ENCODE peak calls at places on chromosomes 16 and 17, in five cellular contexts. U is NT2/D1, I is H1, X is HepG2, D is GM12878. A is an unnamed sample.

GRCh38 chr17:45223541-45224528 is 2.1 kb downstream of the FMNL1 start:
- DNase-seq in U (no peak), I (no peak), X (no peak), D (no peak), A (no peak)

GRCh38 chr17:14302421-14303099 is 1.7 kb downstream of the HS3ST3B1 start:
- DNase-seq in U (no peak), I (no peak), X (peak), D (no peak), A (peak)

GRCh38 chr16:11130978-11131665 is 124.9 kb downstream of the SOCS1 start:
- DNase-seq in U (no peak), I (no peak), X (no peak), D (no peak), A (no peak)

GRCh38 chr16:50209548-50210265 is 56.6 kb downstream of the TENT4B start:
- DNase-seq in U (no peak), I (no peak), X (no peak), D (no peak), A (no peak)

GRCh38 chr16:70688266-70688742 is 2.5 kb upstream of the MTSS2 start:
- DNase-seq in U (no peak), I (no peak), X (no peak), D (no peak), A (no peak)

GRCh38 chr17:7042507-7043194 is 1.2 kb downstream of the SLC16A11 start:
- DNase-seq in U (no peak), I (no peak), X (no peak), D (no peak), A (no peak)

GRCh38 chr16:52547001-52547833 is at the start of gene TOX3:
- DNase-seq in U (no peak), I (no peak), X (no peak), D (no peak), A (peak)

GRCh38 chr17:8835106-8835505 is 32.4 kb downstream of the PIK3R6 start:
- DNase-seq in U (no peak), I (no peak), X (no peak), D (no peak), A (no peak)

DNA sequence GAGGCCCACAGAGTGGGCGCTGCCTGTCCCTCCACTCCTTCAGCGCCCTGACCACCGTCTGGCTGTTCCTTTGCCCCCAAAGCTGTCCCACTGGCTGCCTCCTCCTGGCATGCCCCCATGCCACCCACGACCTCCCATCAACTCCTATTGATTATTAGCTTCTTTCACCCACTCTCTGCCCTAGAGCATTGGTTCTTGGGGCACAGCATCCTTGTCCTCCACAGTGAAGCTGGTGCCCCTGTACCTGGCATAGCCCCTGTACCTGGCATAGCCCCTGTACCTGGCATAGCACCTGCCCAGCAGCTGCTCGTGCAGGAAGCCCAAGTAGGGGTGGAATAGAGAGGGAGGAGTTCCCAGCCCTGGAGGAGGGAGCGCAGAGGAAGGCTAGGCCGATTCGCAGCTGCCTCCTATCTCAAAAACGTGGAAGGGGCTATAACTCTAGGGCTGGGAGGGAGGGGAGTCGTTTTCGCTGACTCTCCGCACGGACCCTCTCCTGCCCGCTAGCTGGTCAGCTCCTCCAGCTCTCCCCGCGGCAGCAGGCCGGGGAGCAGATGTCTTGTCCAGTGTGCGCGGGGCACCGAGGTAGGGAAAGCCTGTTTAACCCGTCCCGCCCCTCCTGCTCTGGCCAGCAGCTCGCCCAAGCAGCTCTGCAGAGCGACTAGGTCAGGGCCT is 5.7 kb upstream of the ACTG1 start:
- DNase-seq in U (no peak), I (no peak), X (no peak), D (no peak), A (no peak)
- TF ChIP-seq SUZ12 in U (no peak), I (no peak), X (no peak), D (no peak), A (no peak)

GRCh38 chr17:50406578-50406977 is 9.3 kb upstream of the LRRC59 start:
- DNase-seq in U (no peak), I (no peak), X (no peak), D (no peak), A (no peak)

GRCh38 chr17:50412188-50412732 is 13.8 kb upstream of the ACSF2 start:
- DNase-seq in U (no peak), I (no peak), X (no peak), D (no peak), A (no peak)

DNA sequence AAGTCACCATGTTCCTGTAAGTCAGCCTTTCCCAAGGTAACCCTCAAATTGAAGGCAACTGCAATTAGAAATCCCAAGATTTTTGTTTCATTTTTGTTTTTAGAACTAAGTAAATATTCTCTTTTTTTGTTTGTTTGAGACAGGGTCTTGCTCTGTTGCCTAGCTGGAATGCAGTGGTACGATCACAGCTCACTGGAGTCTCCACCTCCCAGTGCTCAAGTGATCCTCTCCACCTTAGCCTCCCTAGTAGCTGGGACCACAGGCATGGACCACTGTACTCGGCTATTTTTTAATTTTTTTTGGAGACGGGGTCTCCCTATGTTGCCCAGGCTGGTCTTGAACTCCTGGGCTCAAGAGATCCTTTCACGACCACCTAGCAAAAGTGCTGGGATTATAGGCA is 10.6 kb upstream of the LRRC59 start:
- DNase-seq in U (no peak), I (no peak), X (no peak), D (no peak), A (no peak)
- TF ChIP-seq SUZ12 in U (no peak), I (no peak), X (no peak), D (no peak), A (no peak)

DNA sequence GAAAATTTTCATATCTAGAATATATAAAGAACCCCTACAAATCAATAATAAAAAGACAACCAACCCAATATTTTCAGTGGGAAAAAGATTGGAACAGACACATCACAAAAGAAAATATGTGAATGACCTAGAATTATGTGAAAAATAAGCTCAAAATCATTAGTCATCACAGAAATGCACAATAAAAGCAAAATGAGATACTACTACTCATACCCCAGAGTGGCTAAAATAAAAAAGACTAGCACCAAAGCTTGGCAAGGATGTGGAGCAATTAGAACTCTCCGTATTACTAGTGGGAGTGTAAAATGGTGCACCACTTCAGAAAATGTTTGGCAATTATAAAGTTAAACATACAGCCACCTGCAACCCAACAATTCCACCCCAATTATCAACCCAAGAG is 48.0 kb upstream of the CDH5 start:
- DNase-seq in U (no peak), I (no peak), X (no peak), D (no peak), A (no peak)
- TF ChIP-seq SUZ12 in U (no peak), I (no peak), X (no peak), D (no peak), A (no peak)

GRCh38 chr16:86979061-86979460 is 338.1 kb downstream of the C16orf95 start:
- DNase-seq in U (no peak), I (no peak), X (no peak), D (no peak), A (no peak)
- TF ChIP-seq SUZ12 in U (no peak), I (no peak), X (no peak), D (no peak), A (no peak)

GRCh38 chr16:49161191-49161590 is 120.4 kb downstream of the CBLN1 start:
- DNase-seq in U (no peak), I (no peak), X (no peak), D (no peak), A (no peak)

GRCh38 chr16:49158029-49158642 is 123.5 kb downstream of the CBLN1 start:
- DNase-seq in U (peak), I (no peak), X (peak), D (no peak), A (peak)
- TF ChIP-seq SUZ12 in U (no peak), I (no peak), X (no peak), D (no peak), A (no peak)

DNA sequence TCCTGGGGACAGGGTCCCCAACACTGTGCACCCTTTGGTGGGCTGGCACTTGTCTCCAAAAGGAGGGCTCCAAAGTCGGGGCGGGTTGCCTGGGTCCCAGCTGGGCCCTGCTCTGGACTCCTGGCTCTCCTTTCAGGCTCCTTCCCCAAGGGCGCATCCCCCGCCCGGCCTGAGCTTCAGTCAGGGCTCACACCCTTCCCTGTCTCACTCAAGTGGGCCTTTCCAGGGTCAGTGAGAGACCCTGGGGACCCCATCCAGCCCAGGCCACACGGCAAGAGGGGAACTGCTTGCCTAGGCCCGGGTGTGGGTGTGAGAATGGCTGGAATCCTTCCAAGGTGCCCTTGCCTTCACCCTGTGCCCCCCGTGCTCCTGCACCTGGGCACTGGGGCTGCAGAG is 41.8 kb upstream of the SLC38A10 start:
- DNase-seq in U (no peak), I (no peak), X (no peak), D (no peak), A (no peak)
- TF ChIP-seq SUZ12 in U (no peak), I (no peak), X (no peak), D (no peak), A (no peak)

DNA sequence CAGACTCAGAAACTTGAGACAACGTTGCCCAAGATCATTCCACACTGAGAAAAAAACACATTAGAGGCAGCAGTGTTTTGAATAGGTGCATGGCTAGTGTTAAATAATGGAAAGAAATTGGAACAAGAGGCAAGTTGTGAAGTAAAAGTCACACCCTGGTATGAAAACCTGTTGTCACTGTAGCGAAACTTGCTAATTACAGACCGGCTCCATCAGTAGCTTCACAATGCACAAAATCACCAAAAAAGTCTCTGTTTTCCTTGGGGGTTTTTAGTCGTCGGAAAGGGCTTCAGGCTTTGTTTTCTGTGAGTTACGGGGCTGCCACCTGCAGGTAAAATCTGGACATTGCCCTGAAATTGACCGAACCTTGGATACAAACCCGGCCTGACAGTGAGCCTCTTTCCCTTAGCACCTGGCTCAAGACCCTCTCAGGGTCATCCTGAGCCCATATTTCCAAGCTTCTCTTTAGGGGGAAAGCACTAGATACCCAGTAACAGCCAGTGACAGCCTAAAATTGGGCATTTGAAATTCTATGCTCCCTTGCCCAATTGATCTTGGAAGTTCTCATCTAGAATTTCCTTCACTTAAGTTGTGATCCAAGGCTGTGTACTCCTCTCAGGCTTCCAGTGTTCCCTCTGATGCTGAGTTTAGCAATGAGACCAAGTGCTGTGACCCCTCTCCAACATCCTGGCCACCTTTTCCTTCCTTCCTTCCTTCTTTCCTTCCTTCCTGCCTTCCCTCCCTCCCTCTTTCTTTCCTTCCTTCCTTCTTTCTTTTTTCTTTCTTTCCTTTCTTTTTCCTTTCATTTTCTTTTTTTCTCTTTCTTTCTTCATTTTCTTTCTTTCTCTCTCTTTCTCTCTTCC is 7.2 kb upstream of the GRB2 start:
- DNase-seq in U (no peak), I (no peak), X (peak), D (no peak), A (peak)
- TF ChIP-seq SUZ12 in U (no peak), I (no peak), X (no peak), D (no peak), A (no peak)

GRCh38 chr17:2151634-2152033 is 96.7 kb downstream of the HIC1 start:
- DNase-seq in U (no peak), I (no peak), X (no peak), D (no peak), A (no peak)
- TF ChIP-seq SUZ12 in U (no peak), I (no peak), X (no peak), D (no peak), A (no peak)

GRCh38 chr16:84584678-84585077 is 33.2 kb downstream of the COTL1 start:
- DNase-seq in U (no peak), I (no peak), X (no peak), D (no peak), A (no peak)

GRCh38 chr16:84585886-84586285 is 32.0 kb downstream of the COTL1 start:
- DNase-seq in U (no peak), I (peak), X (no peak), D (no peak), A (peak)

GRCh38 chr16:84585472-84585871 is 32.4 kb downstream of the COTL1 start:
- DNase-seq in U (no peak), I (no peak), X (no peak), D (no peak), A (no peak)

GRCh38 chr16:84582958-84583516 is 34.8 kb downstream of the COTL1 start:
- DNase-seq in U (no peak), I (no peak), X (no peak), D (no peak), A (no peak)

DNA sequence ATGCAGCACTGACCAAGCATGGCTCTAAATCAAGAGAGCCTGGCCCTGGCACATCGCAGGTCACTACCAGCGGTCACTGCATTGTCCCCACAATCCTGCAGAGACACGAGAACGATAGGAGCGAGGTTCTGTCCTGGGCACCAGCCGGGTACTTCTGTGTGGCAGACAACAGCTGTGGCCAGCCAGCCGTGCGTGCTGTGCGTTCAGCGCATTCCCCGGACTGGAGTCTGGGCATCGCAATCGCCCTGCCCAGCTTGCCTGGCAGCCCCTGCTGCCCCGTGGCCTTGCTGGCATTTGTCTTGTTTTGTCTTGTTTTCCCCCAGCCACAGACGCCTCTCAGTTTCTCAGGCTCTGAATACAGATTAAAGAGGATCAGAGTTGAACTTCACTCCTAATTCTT is 33.9 kb downstream of the COTL1 start:
- DNase-seq in U (no peak), I (no peak), X (no peak), D (no peak), A (no peak)
- TF ChIP-seq SUZ12 in U (no peak), I (no peak), X (no peak), D (no peak), A (no peak)

A was measured in HEK293T.